ENCODE peak calls at places on chromosomes 7 and 10, in six cellular contexts. X is EL, Q is skeletal muscle cell, V is RKO, W is left ventricle myocardium inferior, M is colonic mucosa. R is an unnamed sample.

GRCh38 chr10:34089294-34089693 is 725.8 kb downstream of the PARD3 start:
- DNase-seq in X (no peak), Q (no peak), V (no peak), W (no peak), M (no peak), R (no peak)

GRCh38 chr7:149224352-149224751 is 15.1 kb upstream of the ZNF212 start:
- DNase-seq in X (no peak), Q (no peak), V (no peak), W (no peak), M (no peak), R (no peak)

GRCh38 chr10:133158756-133159610 is 1.0 kb upstream of the KNDC1 start:
- DNase-seq in X (peak), Q (no peak), V (peak), W (no peak), M (no peak), R (peak)

GRCh38 chr7:935321-936130 is 19.0 kb downstream of the ADAP1 start:
- DNase-seq in X (no peak), Q (no peak), V (no peak), W (no peak), M (no peak), R (peak)

GRCh38 chr7:20794676-20795075 is 8.0 kb upstream of the SP8 start:
- DNase-seq in X (no peak), Q (no peak), V (no peak), W (no peak), M (no peak), R (no peak)

GRCh38 chr10:21194510-21194993 is 297.4 kb upstream of the NEBL start:
- DNase-seq in X (no peak), Q (peak), V (no peak), W (no peak), M (peak), R (no peak)

GRCh38 chr7:129748710-129749109 is 137.2 kb downstream of the NRF1 start:
- DNase-seq in X (no peak), Q (peak), V (no peak), W (no peak), M (no peak), R (no peak)

GRCh38 chr7:157224627-157225026 is 85.9 kb downstream of the UBE3C start:
- DNase-seq in X (peak), Q (peak), V (peak), W (no peak), M (no peak), R (no peak)

GRCh38 chr7:21922605-21923004 is 23.1 kb downstream of the CDCA7L start:
- DNase-seq in X (no peak), Q (no peak), V (no peak), W (no peak), M (no peak), R (no peak)

GRCh38 chr7:78037603-78038002 is 239.0 kb downstream of the PHTF2 start:
- DNase-seq in X (no peak), Q (no peak), V (no peak), W (no peak), M (no peak), R (no peak)

GRCh38 chr10:78283069-78283682 is 249.5 kb downstream of the RPS24 start:
- DNase-seq in X (no peak), Q (no peak), V (no peak), W (no peak), M (no peak), R (no peak)

GRCh38 chr7:76149847-76150691 is 51.6 kb upstream of the SRRM3 start:
- DNase-seq in X (no peak), Q (no peak), V (no peak), W (no peak), M (no peak), R (no peak)

GRCh38 chr7:157139142-157140117 is 704 bp downstream of the UBE3C start:
- DNase-seq in X (no peak), Q (no peak), V (peak), W (peak), M (peak), R (peak)

GRCh38 chr10:55628260-55628701 is 732.8 kb downstream of the ZWINT start:
- DNase-seq in X (no peak), Q (no peak), V (no peak), W (no peak), M (peak), R (no peak)

GRCh38 chr10:132363921-132364593 is 32.1 kb downstream of the LRRC27 start:
- DNase-seq in X (peak), Q (no peak), V (no peak), W (no peak), M (no peak), R (peak)

GRCh38 chr10:49686651-49687050 is 7.2 kb downstream of the C10orf53 start:
- DNase-seq in X (no peak), Q (no peak), V (no peak), W (no peak), M (no peak), R (no peak)

GRCh38 chr7:452791-453455 is 66.7 kb downstream of the PDGFA start:
- DNase-seq in X (no peak), Q (no peak), V (no peak), W (no peak), M (no peak), R (no peak)

GRCh38 chr10:111234234-111234633 is 157.4 kb downstream of the ADRA2A start:
- DNase-seq in X (no peak), Q (no peak), V (no peak), W (no peak), M (no peak), R (no peak)

GRCh38 chr10:28676297-28676967 is 889 bp upstream of the BAMBI start:
- DNase-seq in X (peak), Q (no peak), V (no peak), W (peak), M (no peak), R (peak)

GRCh38 chr10:6476989-6477388 is 103.1 kb downstream of the PRKCQ start:
- DNase-seq in X (no peak), Q (no peak), V (no peak), W (no peak), M (no peak), R (no peak)

GRCh38 chr7:80942261-80943041 is 23.6 kb upstream of the SEMA3C start:
- DNase-seq in X (peak), Q (peak), V (peak), W (peak), M (peak), R (no peak)

GRCh38 chr10:24850726-24851300 is 101.6 kb downstream of the PRTFDC1 start:
- DNase-seq in X (no peak), Q (no peak), V (no peak), W (no peak), M (no peak), R (no peak)

GRCh38 chr7:102273749-102274712 is 12.6 kb upstream of the SH2B2 start:
- DNase-seq in X (no peak), Q (no peak), V (peak), W (no peak), M (peak), R (no peak)

GRCh38 chr7:45876519-45876918 is 3.6 kb upstream of the CCDC201 start:
- DNase-seq in X (no peak), Q (no peak), V (no peak), W (no peak), M (no peak), R (no peak)

GRCh38 chr10:6771361-6771760 is 191.3 kb upstream of the PRKCQ start:
- DNase-seq in X (no peak), Q (no peak), V (no peak), W (no peak), M (no peak), R (no peak)

GRCh38 chr7:42253316-42253715 is 16.3 kb upstream of the GLI3 start:
- DNase-seq in X (peak), Q (no peak), V (no peak), W (no peak), M (no peak), R (no peak)

GRCh38 chr10:98265403-98266378 is 2.3 kb downstream of the LOXL4 start:
- DNase-seq in X (no peak), Q (no peak), V (no peak), W (no peak), M (no peak), R (no peak)